ENCODE peak calls at places on chromosomes 3 and 15, in five cellular contexts. X is lower lobe of right lung, R is GM23248, C is adrenal gland, M is transverse colon. U is an unnamed sample.

GRCh38 chr3:142270407-142270806 is 45.0 kb upstream of the GK5 start:
- DNase-seq in R (no peak), C (no peak), X (no peak), M (no peak), U (no peak)

GRCh38 chr15:76913737-76914136 is 8.6 kb upstream of the SCAPER start:
- DNase-seq in R (no peak), C (no peak), X (no peak), M (no peak), U (no peak)

GRCh38 chr15:86588413-86588812 is 508.7 kb downstream of the AGBL1 start:
- DNase-seq in R (no peak), C (no peak), X (no peak), M (no peak), U (no peak)

GRCh38 chr3:17982211-17982880 is 239.9 kb upstream of the TBC1D5 start:
- DNase-seq in M (no peak), R (no peak), X (no peak), C (no peak), U (no peak)

GRCh38 chr15:66879968-66880367 is 177.9 kb downstream of the SMAD6 start:
- DNase-seq in X (no peak), C (no peak), M (no peak), R (peak; percentile 56), U (no peak)

GRCh38 chr3:41033956-41034519 is 165.3 kb upstream of the CTNNB1 start:
- DNase-seq in X (no peak), R (no peak), C (no peak), M (no peak), U (no peak)

GRCh38 chr3:27166888-27167287 is 202.3 kb downstream of the NEK10 start:
- DNase-seq in C (no peak), X (no peak), R (peak; percentile 95), M (no peak), U (no peak)

GRCh38 chr3:129661766-129662165 is 55.3 kb upstream of the PLXND1 start:
- DNase-seq in R (no peak), C (no peak), X (no peak), M (no peak), U (no peak)

GRCh38 chr3:184262166-184262926 is 993 bp upstream of the CAMK2N2 start:
- DNase-seq in M (no peak), X (no peak), R (peak; percentile 22), C (peak; percentile 84), U (no peak)

GRCh38 chr3:24156466-24156865 is 211.4 kb downstream of the NR1D2 start:
- DNase-seq in X (no peak), M (no peak), C (no peak), R (peak; percentile 85), U (no peak)

GRCh38 chr3:8210752-8211405 is 290.7 kb upstream of the LMCD1 start:
- DNase-seq in X (no peak), R (peak; percentile 68), M (no peak), C (no peak), U (no peak)

GRCh38 chr15:80970018-80970657 is 19.5 kb downstream of the MESD start:
- DNase-seq in R (peak; percentile 72), M (peak; percentile 58), X (no peak), C (peak; percentile 34), U (no peak)

GRCh38 chr15:66184936-66185790 is 68.4 kb downstream of the MEGF11 start:
- DNase-seq in R (peak; percentile 8), M (no peak), C (no peak), X (no peak), U (no peak)

GRCh38 chr3:183500981-183501704 is 54.4 kb downstream of the KLHL6 start:
- DNase-seq in M (no peak), C (no peak), X (no peak), R (no peak), U (no peak)

GRCh38 chr15:92294759-92295158 is 98.9 kb upstream of the ST8SIA2 start:
- DNase-seq in C (no peak), M (no peak), X (no peak), R (no peak), U (no peak)

GRCh38 chr3:129313983-129314756 is 35.5 kb downstream of the HMCES start:
- DNase-seq in C (peak; percentile 34), M (peak; percentile 27), R (peak; percentile 56), X (no peak), U (no peak)

GRCh38 chr3:82509951-82510603 is 748.6 kb upstream of the GBE1 start:
- DNase-seq in R (no peak), M (no peak), C (no peak), X (no peak), U (peak; percentile 44)

GRCh38 chr3:101849714-101850326 is 506 bp downstream of the NFKBIZ start:
- DNase-seq in M (peak; percentile 52), X (peak; percentile 76), C (peak; percentile 24), R (peak; percentile 66), U (peak; percentile 63)

GRCh38 chr3:60983906-60984305 is 267.3 kb downstream of the FHIT start:
- DNase-seq in M (no peak), X (no peak), C (no peak), R (no peak), U (no peak)

GRCh38 chr3:25455316-25456232 is 27.5 kb downstream of the RARB start:
- DNase-seq in C (no peak), R (peak; percentile 77), M (no peak), X (no peak), U (peak; percentile 56)

GRCh38 chr3:27311400-27311799 is 57.8 kb downstream of the NEK10 start:
- DNase-seq in M (no peak), X (no peak), R (peak; percentile 98), C (no peak), U (no peak)

GRCh38 chr15:100333236-100333635 is 8.5 kb downstream of the ADAMTS17 start:
- DNase-seq in X (no peak), C (no peak), M (no peak), R (no peak), U (no peak)

GRCh38 chr15:77506311-77507150 is 85.8 kb downstream of the HMG20A start:
- DNase-seq in C (peak; percentile 64), R (no peak), X (peak; percentile 79), M (peak; percentile 53), U (no peak)

GRCh38 chr3:87077354-87077753 is 86.4 kb upstream of the VGLL3 start:
- DNase-seq in R (no peak), M (no peak), X (no peak), C (no peak), U (no peak)

GRCh38 chr15:64430000-64430735 is 30.2 kb upstream of the ZNF609 start:
- DNase-seq in C (peak; percentile 30), M (peak; percentile 19), R (peak; percentile 91), X (no peak), U (no peak)

GRCh38 chr3:127865941-127866340 is 43.6 kb upstream of the MGLL start:
- DNase-seq in R (peak; percentile 82), C (no peak), M (no peak), X (no peak), U (no peak)

GRCh38 chr15:98896802-98897732 is 110.5 kb downstream of the PGPEP1L start:
- DNase-seq in X (no peak), M (no peak), R (peak; percentile 98), C (peak; percentile 74), U (no peak)

GRCh38 chr3:113832477-113833164 is 6.0 kb upstream of the GRAMD1C start:
- DNase-seq in M (no peak), R (no peak), C (no peak), X (no peak), U (no peak)

GRCh38 chr3:140368223-140368811 is 309.5 kb upstream of the TRIM42 start:
- DNase-seq in R (no peak), X (no peak), M (no peak), C (no peak), U (no peak)

GRCh38 chr3:27216955-27217552 is 152.1 kb downstream of the NEK10 start:
- DNase-seq in X (no peak), M (no peak), R (peak; percentile 66), C (no peak), U (no peak)

GRCh38 chr3:126914226-126914625 is 68.7 kb upstream of the PLXNA1 start:
- DNase-seq in C (no peak), X (no peak), R (no peak), M (no peak), U (no peak)

GRCh38 chr3:12150112-12150511 is 8.6 kb downstream of the TIMP4 start:
- DNase-seq in R (no peak), C (no peak), X (no peak), M (no peak), U (no peak)

GRCh38 chr3:139109271-139109670 is 64.6 kb upstream of the PRR23C start:
- DNase-seq in M (no peak), C (no peak), R (no peak), X (no peak), U (no peak)

GRCh38 chr15:48109856-48110531 is 10.8 kb upstream of the SLC24A5 start:
- DNase-seq in M (no peak), C (no peak), X (no peak), R (no peak), U (no peak)

GRCh38 chr3:104768886-104769285 is 597.8 kb upstream of the ALCAM start:
- DNase-seq in X (no peak), M (no peak), C (no peak), R (no peak), U (no peak)
- H3K4me3 ChIP-seq in X (no peak overlapping the region), M (no peak overlapping the region), C (no peak overlapping the region), R (no peak overlapping the region), U (no peak overlapping the region)

GRCh38 chr3:71723452-71724170 is 1.6 kb downstream of the EIF4E3 start:
- DNase-seq in M (no peak), X (no peak), C (no peak), R (no peak), U (no peak)
- H3K4me1 ChIP-seq in M (peaks cover 12% of the 10 kb centered on the region), X (peaks cover 13% of the 10 kb centered on the region), C (peaks cover 7% of the 10 kb centered on the region), R (peaks cover 5% of the 10 kb centered on the region), U (no peaks in the 10 kb centered on the region)

GRCh38 chr3:66037330-66037985 is 1.3 kb downstream of the MAGI1 start:
- DNase-seq in C (peak; percentile 52), M (peak; percentile 60), X (peak; percentile 71), R (peak; percentile 77), U (peak; percentile 58)
- H3K4me3 ChIP-seq in C (peak overlapping the region; percentile 84), M (peak overlapping the region; percentile 76), X (peak overlapping the region; percentile 85), R (peak overlapping the region; percentile 99), U (peak overlapping the region; percentile 81)

GRCh38 chr15:69997701-69998273 is 99.9 kb downstream of the TLE3 start:
- DNase-seq in R (peak; percentile 61), M (peak; percentile 84), C (no peak), X (peak; percentile 81), U (no peak)

GRCh38 chr15:69996321-69996720 is 101.4 kb downstream of the TLE3 start:
- DNase-seq in R (no peak), M (no peak), C (no peak), X (no peak), U (no peak)

GRCh38 chr15:69998541-69999391 is 99.0 kb downstream of the TLE3 start:
- DNase-seq in X (no peak), R (no peak), M (no peak), C (no peak), U (no peak)

GRCh38 chr15:69994429-69995201 is 103.1 kb downstream of the TLE3 start:
- DNase-seq in R (no peak), M (peak; percentile 29), X (no peak), C (no peak), U (no peak)

DNA sequence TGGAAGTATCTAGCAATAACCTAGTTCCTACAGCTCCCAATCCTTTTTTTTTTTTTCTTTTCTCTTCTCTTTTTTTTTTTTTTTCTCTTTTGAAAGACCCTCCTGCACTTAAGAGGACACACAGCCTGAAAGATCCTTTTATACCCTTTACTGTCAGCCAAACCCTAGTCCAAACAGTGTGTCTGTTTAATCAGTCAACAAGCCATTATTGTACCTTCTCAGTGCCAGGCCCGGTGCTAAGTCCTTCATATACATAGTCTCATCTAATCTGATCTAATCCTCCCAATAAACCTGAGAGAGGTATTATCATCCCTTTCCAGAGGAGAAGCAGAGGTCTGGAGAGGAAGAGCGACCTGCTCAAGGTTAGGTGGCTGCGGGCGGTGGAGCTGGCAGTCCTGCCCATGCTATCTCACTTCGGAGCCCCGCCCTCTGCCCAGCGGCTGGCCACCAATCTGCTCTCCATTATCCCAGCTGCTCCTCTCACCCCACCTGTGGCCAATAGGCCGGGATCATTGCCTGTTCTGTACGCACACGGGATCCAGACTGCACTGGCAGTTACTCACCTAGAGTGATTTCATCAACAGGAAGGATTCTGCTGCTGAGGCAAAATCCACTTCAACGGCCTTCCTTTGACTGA is 100.8 kb downstream of the TLE3 start:
- DNase-seq in R (no peak), C (no peak), X (no peak), M (peak; percentile 82), U (no peak)
- H3K4me1 ChIP-seq in R (no peaks in the 10 kb centered on the region), C (no peaks in the 10 kb centered on the region), X (no peaks in the 10 kb centered on the region), M (peaks cover 8% of the 10 kb centered on the region), U (no peaks in the 10 kb centered on the region)